ENCODE peak calls at places on chromosomes 7 and 10, in nine cellular contexts. W, V, E, Y, H, L, Z, A and X are unnamed samples.

GRCh38 chr10:48940958-48941357 is 1.3 kb upstream of the LRRC18 start:
- DNase-seq in W (no peak), V (no peak), E (no peak), Y (no peak), H (no peak), L (no peak), Z (no peak), A (no peak), X (no peak)

GRCh38 chr7:36971515-36972139 is 247.3 kb upstream of the AOAH start:
- DNase-seq in W (no peak), V (no peak), E (no peak), Y (peak), H (no peak), L (no peak), Z (no peak), A (no peak), X (peak)

GRCh38 chr10:50464004-50464409 is 159.7 kb downstream of the SGMS1 start:
- DNase-seq in W (peak), V (peak), E (peak), Y (no peak), H (no peak), L (peak), Z (no peak), A (no peak), X (no peak)

GRCh38 chr10:6044060-6044459 is 18.1 kb downstream of the IL2RA start:
- DNase-seq in W (no peak), V (no peak), E (no peak), Y (no peak), H (no peak), L (no peak), Z (no peak), A (no peak), X (no peak)

GRCh38 chr10:119087271-119087897 is 6.8 kb upstream of the EIF3A start:
- DNase-seq in W (no peak), V (no peak), E (no peak), Y (no peak), H (no peak), L (no peak), Z (no peak), A (no peak), X (no peak)

GRCh38 chr7:17996442-17997223 is 31.0 kb downstream of the PRPS1L1 start:
- DNase-seq in W (no peak), V (no peak), E (no peak), Y (no peak), H (no peak), L (no peak), Z (no peak), A (no peak), X (no peak)

GRCh38 chr7:1045038-1045726 is 836 bp downstream of the GPR146 start:
- DNase-seq in W (no peak), V (no peak), E (no peak), Y (peak), H (no peak), L (no peak), Z (no peak), A (no peak), X (no peak)

GRCh38 chr7:86968618-86969017 is 90.8 kb downstream of the ELAPOR2 start:
- DNase-seq in W (no peak), V (no peak), E (peak), Y (no peak), H (no peak), L (peak), Z (no peak), A (no peak), X (no peak)

GRCh38 chr10:64813391-64813790 is 1292.2 kb downstream of the REEP3 start:
- DNase-seq in W (no peak), V (no peak), E (no peak), Y (no peak), H (no peak), L (no peak), Z (peak), A (no peak), X (no peak)

GRCh38 chr7:105035349-105035748 is 21.3 kb downstream of the KMT2E start:
- DNase-seq in W (no peak), V (no peak), E (no peak), Y (no peak), H (no peak), L (no peak), Z (no peak), A (no peak), X (no peak)

GRCh38 chr10:35336084-35336831 is at the start of gene CCNY:
- DNase-seq in W (peak), V (peak), E (peak), Y (peak), H (peak), L (no peak), Z (no peak), A (peak), X (no peak)

GRCh38 chr10:15419279-15419874 is 48.3 kb upstream of the FAM171A1 start:
- DNase-seq in W (peak), V (peak), E (peak), Y (peak), H (peak), L (no peak), Z (no peak), A (no peak), X (peak)

GRCh38 chr7:142313528-142313927 is 55.7 kb upstream of the PRSS58 start:
- DNase-seq in W (no peak), V (no peak), E (no peak), Y (no peak), H (peak), L (no peak), Z (no peak), A (no peak), X (no peak)

GRCh38 chr10:101032637-101033201 is 1.7 kb downstream of the SFXN3 start:
- DNase-seq in W (peak), V (peak), E (peak), Y (peak), H (peak), L (peak), Z (peak), A (no peak), X (no peak)

GRCh38 chr10:3987142-3987974 is 202.3 kb upstream of the KLF6 start:
- DNase-seq in W (peak), V (no peak), E (peak), Y (peak), H (no peak), L (no peak), Z (no peak), A (no peak), X (no peak)

GRCh38 chr7:133959505-133959904 is 167.6 kb upstream of the LRGUK start:
- DNase-seq in W (no peak), V (no peak), E (no peak), Y (no peak), H (no peak), L (no peak), Z (no peak), A (no peak), X (no peak)

GRCh38 chr7:158933468-158934139 is 77.2 kb downstream of the DYNC2I1 start:
- DNase-seq in W (no peak), V (no peak), E (no peak), Y (no peak), H (no peak), L (no peak), Z (no peak), A (no peak), X (no peak)

GRCh38 chr10:50439806-50440205 is 183.9 kb downstream of the SGMS1 start:
- DNase-seq in W (no peak), V (no peak), E (no peak), Y (no peak), H (no peak), L (no peak), Z (no peak), A (no peak), X (no peak)

GRCh38 chr7:134886353-134887057 is 99.8 kb upstream of the AGBL3 start:
- DNase-seq in W (peak), V (no peak), E (peak), Y (peak), H (no peak), L (no peak), Z (peak), A (no peak), X (no peak)

GRCh38 chr7:1535695-1536094 is 5.2 kb downstream of the MAFK start:
- DNase-seq in W (no peak), V (no peak), E (no peak), Y (no peak), H (no peak), L (no peak), Z (no peak), A (no peak), X (no peak)

GRCh38 chr7:22581099-22581498 is 81.1 kb upstream of the STEAP1B start:
- DNase-seq in W (no peak), V (no peak), E (no peak), Y (no peak), H (no peak), L (no peak), Z (no peak), A (no peak), X (no peak)

GRCh38 chr7:118974836-118975235 is 750.3 kb downstream of the ANKRD7 start:
- DNase-seq in W (no peak), V (no peak), E (no peak), Y (no peak), H (no peak), L (no peak), Z (no peak), A (no peak), X (no peak)